ENCODE peak calls at places on chromosomes 11 and 22, in four cellular contexts. C is IMR-90, Y is PC-9, Z is K562. P is an unnamed sample. For H3K4me1, the result is how much of the 10 kb centered on the place peaks cover.

GRCh38 chr11:90204832-90205646 is 17.8 kb downstream of the CHORDC1 start:
- DNase-seq in Y (peak), Z (peak), C (peak), P (no peak)

GRCh38 chr11:2203440-2204259 is 32.0 kb upstream of the TH start:
- DNase-seq in C (no peak), Z (peak), Y (no peak), P (no peak)

GRCh38 chr11:77789061-77789730 is 31.3 kb downstream of the RSF1 start:
- DNase-seq in C (no peak), Y (no peak), Z (no peak), P (no peak)

GRCh38 chr11:1869427-1870325 is 16.8 kb downstream of the LSP1 start:
- DNase-seq in C (no peak), Z (peak), Y (no peak), P (peak)

GRCh38 chr11:132078230-132078629 is 707.8 kb downstream of the NTM start:
- DNase-seq in Y (no peak), C (no peak), Z (no peak), P (no peak)

GRCh38 chr11:68036717-68037239 is 2.0 kb upstream of the TCIRG1 start:
- DNase-seq in Z (no peak), C (no peak), Y (no peak), P (no peak)

GRCh38 chr22:48717883-48718817 is 1109.5 kb downstream of the BRD1 start:
- DNase-seq in C (no peak), Z (no peak), Y (no peak), P (no peak)

GRCh38 chr22:45672564-45673481 is 1.2 kb downstream of the ATXN10 start:
- DNase-seq in Z (no peak), C (no peak), Y (no peak), P (no peak)

GRCh38 chr11:41459602-41460405 is at the start of gene LRRC4C:
- DNase-seq in C (no peak), Z (no peak), Y (no peak), P (no peak)

GRCh38 chr11:74949748-74950127 is 672 bp downstream of the SPCS2 start:
- DNase-seq in Y (no peak), Z (peak), C (peak), P (no peak)

GRCh38 chr11:76233196-76233921 is 27.1 kb upstream of the WNT11 start:
- DNase-seq in C (no peak), Y (no peak), Z (no peak), P (no peak)

GRCh38 chr22:25113316-25113721 is 86.3 kb upstream of the CRYBB3 start:
- DNase-seq in C (no peak), Y (no peak), Z (no peak), P (no peak)

GRCh38 chr11:57402188-57403066 is 12.0 kb upstream of the PRG2 start:
- DNase-seq in Z (peak), Y (peak), C (no peak), P (no peak)

GRCh38 chr22:48578138-48579034 is 1249.3 kb downstream of the BRD1 start:
- DNase-seq in Y (no peak), C (no peak), Z (no peak), P (no peak)

GRCh38 chr11:44583353-44583669 is 17.8 kb downstream of the CD82 start:
- DNase-seq in Z (no peak), Y (no peak), C (no peak), P (no peak)

GRCh38 chr11:66113132-66113856 is 43.2 kb downstream of the PACS1 start:
- DNase-seq in C (peak), Z (no peak), Y (peak), P (no peak)

GRCh38 chr22:23225724-23226496 is 45.6 kb downstream of the BCR start:
- DNase-seq in C (no peak), Y (peak), Z (peak), P (no peak)

GRCh38 chr11:29159552-29160465 is 857.0 kb downstream of the KCNA4 start:
- DNase-seq in Y (no peak), Z (peak), C (peak), P (no peak)

GRCh38 chr11:17898071-17898470 is 114.8 kb downstream of the SERGEF start:
- DNase-seq in Y (no peak), C (no peak), Z (no peak), P (no peak)

GRCh38 chr22:40703174-40703573 is 23.9 kb downstream of the MCHR1 start:
- DNase-seq in Y (no peak), Z (no peak), C (no peak), P (no peak)

GRCh38 chr11:6622261-6623171 is 3.3 kb upstream of the TPP1 start:
- DNase-seq in Z (no peak), Y (no peak), C (no peak), P (no peak)

GRCh38 chr11:67316882-67317364 is 13.6 kb downstream of the SSH3 start:
- DNase-seq in C (peak), Y (peak), Z (no peak), P (no peak)

GRCh38 chr11:33515347-33515746 is 185.3 kb downstream of the C11orf91 start:
- DNase-seq in C (peak), Y (no peak), Z (no peak), P (no peak)

GRCh38 chr11:36030707-36031365 is 87.0 kb downstream of the LDLRAD3 start:
- DNase-seq in Y (no peak), C (peak), Z (no peak), P (no peak)

GRCh38 chr11:64100345-64100744 is 64.6 kb downstream of the FLRT1 start:
- DNase-seq in Z (peak), Y (no peak), C (no peak), P (no peak)

GRCh38 chr22:31081963-31082605 is 966 bp downstream of the SMTN start:
- DNase-seq in C (peak), Y (peak), Z (no peak), P (no peak)

GRCh38 chr11:73225001-73225686 is 7.1 kb downstream of the P2RY2 start:
- DNase-seq in Y (peak), Z (no peak), C (no peak), P (peak)

GRCh38 chr11:61332266-61332822 is 561 bp downstream of the DDB1 start:
- DNase-seq in C (peak), Z (peak), Y (no peak), P (no peak)

GRCh38 chr22:40177738-40178416 is at the start of gene TNRC6B:
- DNase-seq in Z (peak), C (peak), Y (peak), P (peak)

GRCh38 chr11:120229451-120230424 is 10.2 kb upstream of the POU2F3 start:
- DNase-seq in Y (no peak), C (peak), Z (peak), P (no peak)

GRCh38 chr22:47190957-47191323 is 428.5 kb downstream of the TBC1D22A start:
- DNase-seq in C (no peak), Z (no peak), Y (no peak), P (no peak)

GRCh38 chr11:48012051-48012391 is 31.7 kb downstream of the PTPRJ start:
- DNase-seq in Y (no peak), C (no peak), Z (no peak), P (no peak)

GRCh38 chr11:48011125-48012050 is 31.0 kb downstream of the PTPRJ start:
- DNase-seq in Y (no peak), Z (no peak), C (no peak), P (no peak)

GRCh38 chr11:48014917-48015316 is 34.6 kb downstream of the PTPRJ start:
- DNase-seq in Z (no peak), C (no peak), Y (no peak), P (no peak)

GRCh38 chr11:48017105-48017874 is 36.9 kb downstream of the PTPRJ start:
- DNase-seq in Y (no peak), C (no peak), Z (no peak), P (no peak)

GRCh38 chr11:48013269-48013901 is 33.0 kb downstream of the PTPRJ start:
- DNase-seq in Y (peak), C (peak), Z (no peak), P (no peak)
- H3K4me3 ChIP-seq in Y (no peak), C (no peak), Z (no peak), P (no peak)

GRCh38 chr11:96341237-96342130 is 1.5 kb downstream of the MAML2 start:
- DNase-seq in Y (peak), Z (peak), C (peak), P (peak)
- H3K4me1 ChIP-seq in Y (half or more), Z (under half), C (under half), P (under half)

GRCh38 chr22:32620992-32621391 is 146.4 kb downstream of the FBXO7 start:
- DNase-seq in Y (no peak), Z (no peak), C (no peak), P (no peak)
- TF ChIP-seq CTCF in Y (no peak), Z (no peak), C (no peak), P (no peak)

DNA sequence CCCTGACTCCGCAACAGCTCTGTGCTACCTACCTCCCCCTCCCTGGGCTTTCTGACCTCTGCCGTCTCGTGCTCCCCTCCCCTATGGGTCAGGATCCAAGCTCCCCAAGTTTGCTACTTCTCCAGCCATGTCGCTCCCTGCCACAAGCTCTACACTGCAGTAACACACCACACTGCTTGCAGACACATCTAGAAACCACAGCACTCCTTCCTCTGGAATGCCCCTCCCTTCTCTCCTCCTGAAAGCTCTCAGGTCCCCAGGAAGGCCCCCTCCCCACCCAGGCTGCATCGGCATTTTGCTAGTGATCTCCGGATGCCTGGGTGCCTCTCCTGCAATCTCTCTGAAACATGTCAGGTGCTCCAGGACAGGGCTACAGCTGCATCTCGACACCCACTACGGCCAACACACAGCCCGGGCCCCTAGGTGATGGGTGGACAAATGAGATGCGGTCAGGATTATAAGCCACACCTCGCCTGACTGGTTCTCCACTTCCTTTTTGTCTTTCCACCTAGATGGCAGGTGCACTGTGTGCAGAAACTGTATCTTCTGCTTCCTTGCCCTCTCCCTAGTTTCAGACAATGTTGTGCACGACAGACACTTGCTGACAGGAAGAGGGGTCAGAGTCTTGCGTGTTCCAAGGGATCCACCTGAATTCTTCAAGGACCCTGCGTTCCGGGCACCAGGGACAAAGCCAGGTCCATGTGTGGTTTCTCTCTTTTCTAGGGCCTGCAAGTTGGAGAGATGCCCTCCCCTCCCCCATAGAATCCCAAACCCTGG is 22.9 kb downstream of the RPUSD4 start:
- DNase-seq in Y (no peak), C (no peak), Z (no peak), P (no peak)
- H3K4me3 ChIP-seq in Y (no peak), C (no peak), Z (no peak), P (no peak)

GRCh38 chr11:117969160-117969991 is 16.8 kb upstream of the IL10RA start:
- DNase-seq in C (no peak), Y (no peak), Z (no peak), P (no peak)

GRCh38 chr11:117972044-117972443 is 14.2 kb upstream of the IL10RA start:
- DNase-seq in Y (no peak), C (no peak), Z (no peak), P (no peak)

GRCh38 chr11:117961896-117962295 is 24.3 kb upstream of the IL10RA start:
- DNase-seq in Y (no peak), C (no peak), Z (no peak), P (no peak)

GRCh38 chr11:117970400-117971024 is 15.7 kb upstream of the IL10RA start:
- DNase-seq in Z (no peak), Y (peak), C (no peak), P (no peak)

DNA sequence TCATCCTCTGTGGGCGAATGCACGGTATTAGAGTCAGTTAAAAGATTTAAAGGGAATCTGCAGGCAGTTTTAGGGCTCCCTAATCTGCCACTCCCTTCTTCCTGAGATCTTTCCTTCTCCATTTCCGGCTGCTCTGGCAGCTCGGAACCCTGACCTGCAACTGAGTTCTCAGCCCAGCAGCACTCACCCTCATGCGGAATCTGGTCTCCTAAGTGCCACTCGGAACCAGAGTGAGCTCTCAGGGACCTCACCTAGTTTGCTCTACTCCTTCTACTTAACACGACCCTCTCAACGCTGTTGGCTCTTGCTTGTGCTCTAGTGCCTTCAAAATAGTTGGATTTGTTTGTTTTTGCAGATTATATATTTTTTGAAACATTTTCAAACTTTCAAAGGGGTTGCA is 19.3 kb upstream of the IL10RA start:
- DNase-seq in C (no peak), Y (no peak), Z (no peak), P (no peak)
- H3K4me1 ChIP-seq in C (under half), Y (under half), Z (under half), P (under half)

DNA sequence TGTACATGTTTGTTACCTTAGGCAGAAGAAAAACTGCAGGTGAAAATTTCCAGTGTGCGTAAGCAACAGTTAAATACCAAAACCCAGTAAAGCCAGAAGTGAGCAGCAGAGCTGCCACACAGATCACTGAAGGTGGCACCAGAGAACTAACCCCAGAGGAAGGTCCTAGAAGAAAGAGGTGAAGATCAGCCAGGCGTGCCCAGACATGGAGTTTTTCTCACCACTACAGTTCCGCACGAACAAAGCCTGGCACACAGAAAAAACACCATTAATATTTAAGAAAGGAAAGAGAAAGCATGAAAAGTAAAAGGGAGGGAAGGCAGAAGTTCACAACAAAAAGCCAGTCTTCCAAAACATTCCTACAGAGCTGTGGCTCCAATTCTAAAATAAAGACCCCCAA is 60.7 kb downstream of the STK33 start:
- DNase-seq in Z (no peak), C (no peak), Y (no peak), P (no peak)
- TF ChIP-seq CTCF in Z (no peak), C (no peak), Y (no peak), P (no peak)

GRCh38 chr11:4531666-4532065 is 13.3 kb upstream of the OR52M1 start:
- DNase-seq in Y (no peak), C (no peak), Z (no peak), P (no peak)
- H3K4me3 ChIP-seq in Y (no peak), C (no peak), Z (no peak), P (no peak)

GRCh38 chr11:28003615-28004014 is 104.3 kb downstream of the KIF18A start:
- DNase-seq in Y (no peak), Z (no peak), C (no peak), P (no peak)
- H3K4me1 ChIP-seq in Y (under half), Z (under half), C (under half), P (under half)